ENCODE peak calls at places on chromosomes 13 and 19, in ten cellular contexts. One of them, this sample, is unnamed.
A peak's percentile ranks its signal among the peaks of the same experiment; 100 is the strongest.

GRCh38 chr19:42367929-42368328 is 22.2 kb downstream of the CNFN start:
- DNase-seq in T-helper 17 cell: no peak
- DNase-seq in EH: no peak
- DNase-seq in NCI-H1105: no peak
- DNase-seq in natural killer cell treated with Interleukin-12 subunit alpha and Interleukin-12 subunit beta and Interleukin-15 and Interleukin-18, amount 100 ng/mL, for 72 hours: no peak
- DNase-seq in lung: no peak
- DNase-seq in thoracic aorta: no peak
- DNase-seq in trophoblast cell: no peak
- DNase-seq in T-helper 1 cell: no peak
- DNase-seq in progenitor cell of endocrine pancreas: no peak
- DNase-seq in this sample: no peak

GRCh38 chr19:38197937-38198704 is 25.9 kb downstream of the DPF1 start:
- DNase-seq in T-helper 17 cell: no peak
- DNase-seq in EH: no peak
- DNase-seq in NCI-H1105: no peak
- DNase-seq in natural killer cell treated with Interleukin-12 subunit alpha and Interleukin-12 subunit beta and Interleukin-15 and Interleukin-18, amount 100 ng/mL, for 72 hours: no peak
- DNase-seq in lung: no peak
- DNase-seq in thoracic aorta: no peak
- DNase-seq in trophoblast cell: no peak
- DNase-seq in T-helper 1 cell: no peak
- DNase-seq in progenitor cell of endocrine pancreas: no peak
- DNase-seq in this sample: no peak

GRCh38 chr13:21063031-21063430 is 1.6 kb upstream of the LATS2 start:
- DNase-seq in T-helper 17 cell: no peak
- DNase-seq in EH: no peak
- DNase-seq in NCI-H1105: no peak
- DNase-seq in natural killer cell treated with Interleukin-12 subunit alpha and Interleukin-12 subunit beta and Interleukin-15 and Interleukin-18, amount 100 ng/mL, for 72 hours: no peak
- DNase-seq in lung: no peak
- DNase-seq in thoracic aorta: no peak
- DNase-seq in trophoblast cell: no peak
- DNase-seq in T-helper 1 cell: no peak
- DNase-seq in progenitor cell of endocrine pancreas: no peak
- DNase-seq in this sample: no peak

GRCh38 chr19:49145485-49146407 is 9.4 kb downstream of the HRC start:
- DNase-seq in T-helper 17 cell: peak; percentile 68
- DNase-seq in EH: peak; percentile 72
- DNase-seq in NCI-H1105: peak; percentile 53
- DNase-seq in natural killer cell treated with Interleukin-12 subunit alpha and Interleukin-12 subunit beta and Interleukin-15 and Interleukin-18, amount 100 ng/mL, for 72 hours: peak; percentile 79
- DNase-seq in lung: peak; percentile 78
- DNase-seq in thoracic aorta: no peak
- DNase-seq in trophoblast cell: peak; percentile 80
- DNase-seq in T-helper 1 cell: peak; percentile 63
- DNase-seq in progenitor cell of endocrine pancreas: peak; percentile 73
- DNase-seq in this sample: peak; percentile 55

GRCh38 chr13:20399961-20400360 is 125.7 kb downstream of the CRYL1 start:
- DNase-seq in T-helper 17 cell: no peak
- DNase-seq in EH: no peak
- DNase-seq in NCI-H1105: no peak
- DNase-seq in natural killer cell treated with Interleukin-12 subunit alpha and Interleukin-12 subunit beta and Interleukin-15 and Interleukin-18, amount 100 ng/mL, for 72 hours: no peak
- DNase-seq in lung: no peak
- DNase-seq in thoracic aorta: no peak
- DNase-seq in trophoblast cell: no peak
- DNase-seq in T-helper 1 cell: no peak
- DNase-seq in progenitor cell of endocrine pancreas: no peak
- DNase-seq in this sample: no peak

GRCh38 chr19:49554701-49555181 is 25.6 kb downstream of the NOSIP start:
- DNase-seq in T-helper 17 cell: peak; percentile 41
- DNase-seq in EH: no peak
- DNase-seq in NCI-H1105: no peak
- DNase-seq in natural killer cell treated with Interleukin-12 subunit alpha and Interleukin-12 subunit beta and Interleukin-15 and Interleukin-18, amount 100 ng/mL, for 72 hours: no peak
- DNase-seq in lung: no peak
- DNase-seq in thoracic aorta: no peak
- DNase-seq in trophoblast cell: no peak
- DNase-seq in T-helper 1 cell: no peak
- DNase-seq in progenitor cell of endocrine pancreas: no peak
- DNase-seq in this sample: no peak

GRCh38 chr19:30371157-30371845 is 883 bp upstream of the ZNF536 start:
- DNase-seq in T-helper 17 cell: no peak
- DNase-seq in EH: no peak
- DNase-seq in NCI-H1105: peak; percentile 61
- DNase-seq in natural killer cell treated with Interleukin-12 subunit alpha and Interleukin-12 subunit beta and Interleukin-15 and Interleukin-18, amount 100 ng/mL, for 72 hours: no peak
- DNase-seq in lung: no peak
- DNase-seq in thoracic aorta: no peak
- DNase-seq in trophoblast cell: no peak
- DNase-seq in T-helper 1 cell: no peak
- DNase-seq in progenitor cell of endocrine pancreas: no peak
- DNase-seq in this sample: no peak

GRCh38 chr19:47075941-47076340 is 27.5 kb upstream of the TMEM160 start:
- DNase-seq in T-helper 17 cell: no peak
- DNase-seq in EH: no peak
- DNase-seq in NCI-H1105: no peak
- DNase-seq in natural killer cell treated with Interleukin-12 subunit alpha and Interleukin-12 subunit beta and Interleukin-15 and Interleukin-18, amount 100 ng/mL, for 72 hours: no peak
- DNase-seq in lung: no peak
- DNase-seq in thoracic aorta: no peak
- DNase-seq in trophoblast cell: no peak
- DNase-seq in T-helper 1 cell: no peak
- DNase-seq in progenitor cell of endocrine pancreas: no peak
- DNase-seq in this sample: no peak

GRCh38 chr13:67554746-67555452 is 324.8 kb upstream of the PCDH9 start:
- DNase-seq in T-helper 17 cell: no peak
- DNase-seq in EH: no peak
- DNase-seq in NCI-H1105: no peak
- DNase-seq in natural killer cell treated with Interleukin-12 subunit alpha and Interleukin-12 subunit beta and Interleukin-15 and Interleukin-18, amount 100 ng/mL, for 72 hours: no peak
- DNase-seq in lung: no peak
- DNase-seq in thoracic aorta: no peak
- DNase-seq in trophoblast cell: no peak
- DNase-seq in T-helper 1 cell: no peak
- DNase-seq in progenitor cell of endocrine pancreas: no peak
- DNase-seq in this sample: no peak

GRCh38 chr13:41533676-41534075 is 76.3 kb downstream of the RGCC start:
- DNase-seq in T-helper 17 cell: no peak
- DNase-seq in EH: peak; percentile 31
- DNase-seq in NCI-H1105: no peak
- DNase-seq in natural killer cell treated with Interleukin-12 subunit alpha and Interleukin-12 subunit beta and Interleukin-15 and Interleukin-18, amount 100 ng/mL, for 72 hours: no peak
- DNase-seq in lung: no peak
- DNase-seq in thoracic aorta: no peak
- DNase-seq in trophoblast cell: no peak
- DNase-seq in T-helper 1 cell: no peak
- DNase-seq in progenitor cell of endocrine pancreas: no peak
- DNase-seq in this sample: no peak

GRCh38 chr19:56383826-56384605 is 9.3 kb downstream of the ZNF582 start:
- DNase-seq in T-helper 17 cell: no peak
- DNase-seq in EH: peak; percentile 13
- DNase-seq in NCI-H1105: no peak
- DNase-seq in natural killer cell treated with Interleukin-12 subunit alpha and Interleukin-12 subunit beta and Interleukin-15 and Interleukin-18, amount 100 ng/mL, for 72 hours: no peak
- DNase-seq in lung: no peak
- DNase-seq in thoracic aorta: no peak
- DNase-seq in trophoblast cell: peak; percentile 82
- DNase-seq in T-helper 1 cell: no peak
- DNase-seq in progenitor cell of endocrine pancreas: no peak
- DNase-seq in this sample: peak; percentile 34

GRCh38 chr13:45180713-45181601 is 19.9 kb downstream of the KCTD4 start:
- DNase-seq in T-helper 17 cell: no peak
- DNase-seq in EH: no peak
- DNase-seq in NCI-H1105: no peak
- DNase-seq in natural killer cell treated with Interleukin-12 subunit alpha and Interleukin-12 subunit beta and Interleukin-15 and Interleukin-18, amount 100 ng/mL, for 72 hours: no peak
- DNase-seq in lung: no peak
- DNase-seq in thoracic aorta: no peak
- DNase-seq in trophoblast cell: no peak
- DNase-seq in T-helper 1 cell: no peak
- DNase-seq in progenitor cell of endocrine pancreas: no peak
- DNase-seq in this sample: no peak

GRCh38 chr13:40779049-40779448 is 8.1 kb upstream of the MRPS31 start:
- DNase-seq in T-helper 17 cell: no peak
- DNase-seq in EH: no peak
- DNase-seq in NCI-H1105: no peak
- DNase-seq in natural killer cell treated with Interleukin-12 subunit alpha and Interleukin-12 subunit beta and Interleukin-15 and Interleukin-18, amount 100 ng/mL, for 72 hours: no peak
- DNase-seq in lung: no peak
- DNase-seq in thoracic aorta: no peak
- DNase-seq in trophoblast cell: no peak
- DNase-seq in T-helper 1 cell: no peak
- DNase-seq in progenitor cell of endocrine pancreas: no peak
- DNase-seq in this sample: no peak

GRCh38 chr19:10760268-10760944 is 42.5 kb downstream of the DNM2 start:
- DNase-seq in T-helper 17 cell: peak; percentile 46
- DNase-seq in EH: peak; percentile 47
- DNase-seq in NCI-H1105: no peak
- DNase-seq in natural killer cell treated with Interleukin-12 subunit alpha and Interleukin-12 subunit beta and Interleukin-15 and Interleukin-18, amount 100 ng/mL, for 72 hours: no peak
- DNase-seq in lung: no peak
- DNase-seq in thoracic aorta: no peak
- DNase-seq in trophoblast cell: peak; percentile 40
- DNase-seq in T-helper 1 cell: no peak
- DNase-seq in progenitor cell of endocrine pancreas: no peak
- DNase-seq in this sample: peak; percentile 50

GRCh38 chr13:77599351-77599750 is 63.8 kb downstream of the SCEL start:
- DNase-seq in T-helper 17 cell: no peak
- DNase-seq in EH: no peak
- DNase-seq in NCI-H1105: no peak
- DNase-seq in natural killer cell treated with Interleukin-12 subunit alpha and Interleukin-12 subunit beta and Interleukin-15 and Interleukin-18, amount 100 ng/mL, for 72 hours: no peak
- DNase-seq in lung: no peak
- DNase-seq in thoracic aorta: no peak
- DNase-seq in trophoblast cell: no peak
- DNase-seq in T-helper 1 cell: no peak
- DNase-seq in progenitor cell of endocrine pancreas: no peak
- DNase-seq in this sample: no peak